ENCODE peak calls at places on chromosomes 6 and 20, in nine cellular contexts. K is heart left ventricle, I is fibroblast of mammary gland, N is stomach, V is endothelial cell, O is psoas muscle, H is Panc1, S is IMR-90, R is AG09309. D is an unnamed sample.
A peak's percentile ranks its signal among the peaks of the same experiment; 100 is the strongest.

GRCh38 chr6:26269406-26270120 is 95.4 kb upstream of the BTN3A2 start:
- DNase-seq in O (no peak), R (no peak), S (no peak), K (no peak), H (no peak), V (no peak), N (no peak), I (no peak), D (no peak)

GRCh38 chr6:170257376-170257775 is 33.5 kb downstream of the DLL1 start:
- DNase-seq in H (no peak), K (peak; percentile 19), S (no peak), I (no peak), N (no peak), V (no peak), O (no peak), R (no peak), D (no peak)

GRCh38 chr6:8513174-8513573 is 77.8 kb upstream of the SLC35B3 start:
- DNase-seq in R (no peak), S (no peak), H (no peak), N (no peak), V (no peak), K (no peak), I (no peak), O (no peak), D (no peak)

GRCh38 chr20:8129211-8129986 is 2.7 kb upstream of the PLCB1 start:
- DNase-seq in S (peak; percentile 88), R (no peak), V (no peak), O (no peak), I (no peak), K (peak; percentile 40), N (no peak), H (no peak), D (peak; percentile 93)

GRCh38 chr6:144845181-144845580 is 560.0 kb downstream of the UTRN start:
- DNase-seq in R (no peak), N (no peak), I (no peak), O (no peak), K (no peak), S (peak; percentile 5), H (no peak), V (no peak), D (no peak)

GRCh38 chr6:107348224-107348623 is 111.1 kb downstream of the PDSS2 start:
- DNase-seq in O (no peak), V (no peak), H (no peak), S (peak; percentile 59), K (no peak), I (peak; percentile 15), N (no peak), R (no peak), D (no peak)

GRCh38 chr6:117521785-117522502 is 39.5 kb downstream of the DCBLD1 start:
- DNase-seq in I (no peak), R (no peak), V (no peak), O (no peak), S (no peak), N (no peak), K (no peak), H (no peak), D (peak; percentile 42)

GRCh38 chr6:145015739-145016558 is 719.4 kb downstream of the EPM2A start:
- DNase-seq in S (peak; percentile 97), N (no peak), K (no peak), V (no peak), H (peak; percentile 86), O (no peak), R (peak; percentile 76), I (peak; percentile 96), D (peak; percentile 76)

GRCh38 chr20:10739575-10739974 is 65.8 kb upstream of the JAG1 start:
- DNase-seq in R (no peak), K (no peak), O (no peak), N (no peak), S (no peak), H (no peak), I (no peak), V (no peak), D (no peak)

GRCh38 chr6:14455442-14455841 is 337.9 kb downstream of the CD83 start:
- DNase-seq in R (no peak), S (no peak), K (no peak), O (no peak), I (no peak), H (no peak), N (no peak), V (no peak), D (no peak)

GRCh38 chr6:36642913-36643817 is 35.3 kb upstream of the CDKN1A start:
- DNase-seq in I (peak; percentile 96), S (peak; percentile 90), V (no peak), N (peak; percentile 95), K (peak; percentile 85), H (no peak), O (peak; percentile 89), R (peak; percentile 61), D (peak; percentile 90)

GRCh38 chr6:2952557-2953095 is 18.7 kb downstream of the SERPINB6 start:
- DNase-seq in O (peak; percentile 86), V (peak; percentile 90), H (peak; percentile 61), S (peak; percentile 91), R (peak; percentile 84), N (peak; percentile 82), I (peak; percentile 83), K (peak; percentile 84), D (peak; percentile 91)

GRCh38 chr6:167154291-167154690 is 3.5 kb downstream of the GPR31 start:
- DNase-seq in S (no peak), I (no peak), O (no peak), R (no peak), V (no peak), N (no peak), K (no peak), H (no peak), D (no peak)

GRCh38 chr6:81752084-81752968 is at the start of gene TENT5A:
- DNase-seq in K (peak; percentile 96), I (peak; percentile 88), N (peak; percentile 94), O (peak; percentile 95), R (peak; percentile 79), H (no peak), S (peak; percentile 88), V (peak; percentile 81), D (peak; percentile 95)

GRCh38 chr20:34318609-34319443 is 15.7 kb upstream of the AHCY start:
- DNase-seq in V (no peak), H (no peak), O (no peak), N (no peak), R (no peak), K (no peak), I (no peak), S (no peak), D (no peak)

GRCh38 chr20:19784511-19785172 is 26.6 kb downstream of the RIN2 start:
- DNase-seq in K (peak; percentile 70), I (peak; percentile 89), H (peak; percentile 74), N (peak; percentile 38), R (peak; percentile 65), O (peak; percentile 67), V (peak; percentile 64), S (peak; percentile 91), D (peak; percentile 90)

GRCh38 chr20:19786311-19786710 is 28.3 kb downstream of the RIN2 start:
- DNase-seq in S (peak; percentile 92), R (peak; percentile 94), I (peak; percentile 93), K (peak; percentile 82), H (no peak), N (no peak), V (no peak), O (no peak), D (peak; percentile 87)

GRCh38 chr20:19783966-19784401 is 25.9 kb downstream of the RIN2 start:
- DNase-seq in N (peak; percentile 36), K (peak; percentile 76), R (no peak), V (no peak), I (no peak), S (peak; percentile 82), H (no peak), O (no peak), D (peak; percentile 59)

GRCh38 chr20:19785886-19786285 is 27.8 kb downstream of the RIN2 start:
- DNase-seq in O (no peak), H (no peak), I (no peak), N (no peak), R (peak; percentile 18), S (peak; percentile 42), K (peak; percentile 39), V (no peak), D (peak; percentile 63)

DNA sequence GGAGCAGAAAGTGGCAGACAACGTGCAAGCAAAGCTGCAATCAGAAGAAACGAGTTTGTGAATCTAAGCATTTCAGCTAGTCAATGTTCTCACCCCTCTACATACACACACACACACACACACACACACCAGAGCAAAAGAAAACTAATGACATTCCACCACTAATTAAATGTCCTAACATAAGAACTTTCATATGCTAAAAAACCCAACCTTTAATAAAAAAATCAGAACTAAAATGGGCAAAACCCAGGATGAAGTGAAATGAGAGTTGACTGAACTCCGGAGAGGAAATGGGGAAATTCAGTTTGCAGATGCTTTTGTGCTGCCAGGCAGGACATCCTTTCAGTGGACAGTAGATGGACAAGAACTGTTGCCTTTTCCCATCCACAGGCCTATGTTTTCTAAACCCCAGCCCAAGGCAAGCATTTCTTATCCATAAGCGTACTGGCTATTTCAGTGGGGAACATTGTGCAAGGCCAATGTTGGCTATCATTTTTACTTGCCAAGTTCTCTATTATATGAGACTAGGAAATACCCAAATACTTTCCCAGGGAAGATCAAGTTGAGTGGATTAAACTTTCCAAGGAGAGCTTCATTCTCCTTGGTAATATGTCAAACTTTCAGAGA is 27.2 kb downstream of the RIN2 start:
- DNase-seq in S (peak; percentile 68), R (peak; percentile 70), K (no peak), N (no peak), O (no peak), H (no peak), I (peak; percentile 61), V (no peak), D (peak; percentile 81)
- TF ChIP-seq CTCF in S (no peak), R (no peak), K (no peak), N (no peak), O (no peak), H (peak; percentile 62), I (no peak), V (no peak), D (no peak)

GRCh38 chr20:4569092-4569491 is 152.6 kb upstream of the PRND start:
- DNase-seq in K (no peak), V (no peak), S (no peak), N (no peak), O (no peak), H (no peak), R (no peak), I (no peak), D (no peak)
- TF ChIP-seq CTCF in K (no peak), V (no peak), S (peak; percentile 5), N (no peak), O (no peak), H (peak; percentile 29), R (no peak), I (peak; percentile 22), D (peak; percentile 23)

DNA sequence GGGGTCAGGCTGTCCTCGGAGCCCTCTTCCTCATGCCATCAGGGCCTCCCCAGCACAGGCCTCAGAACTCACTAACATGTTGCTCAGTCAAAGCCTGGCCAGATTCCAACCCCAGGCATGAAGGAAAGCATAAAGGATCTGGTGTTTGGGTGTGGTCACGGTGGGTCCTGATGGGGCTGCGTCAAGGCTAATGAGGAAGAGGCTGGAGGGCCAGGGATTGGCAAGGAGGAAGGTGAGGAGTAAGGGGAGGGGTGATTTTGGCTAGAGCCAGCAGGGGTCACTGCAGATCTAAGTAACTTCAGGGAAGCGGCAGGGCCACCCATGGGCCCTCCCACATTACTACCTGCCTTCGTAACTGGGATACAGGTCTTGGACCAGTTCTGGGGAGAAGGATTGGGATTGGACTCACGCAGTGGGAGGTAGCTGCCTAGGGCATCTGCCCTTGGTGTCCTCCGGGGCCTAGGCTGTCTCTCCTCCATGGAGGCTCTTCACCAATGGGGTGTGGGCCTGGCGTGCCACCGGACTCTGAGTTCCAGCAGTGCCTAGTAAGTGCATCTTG is 36.2 kb upstream of the MRPS18A start:
- DNase-seq in V (peak; percentile 39), S (peak; percentile 70), N (peak; percentile 89), K (peak; percentile 65), I (peak; percentile 77), R (peak; percentile 25), H (no peak), O (peak; percentile 63), D (peak; percentile 77)
- TF ChIP-seq CTCF in V (no peak), S (peak; percentile 70), N (peak; percentile 35), K (peak; percentile 51), I (peak; percentile 65), R (peak; percentile 63), H (peak; percentile 84), O (peak; percentile 37), D (peak; percentile 64)

GRCh38 chr20:43046946-43047345 is 142.8 kb downstream of the PTPRT start:
- DNase-seq in K (no peak), V (no peak), O (no peak), I (no peak), S (no peak), N (no peak), H (no peak), R (no peak), D (no peak)
- TF ChIP-seq CTCF in K (no peak), V (no peak), O (no peak), I (no peak), S (no peak), N (no peak), H (no peak), R (no peak), D (no peak)

D was measured in fibroblast of villous mesenchyme.